ENCODE peak calls at places on chromosomes 16 and 17, in seven cellular contexts. A is AG10803, D is SK-N-SH, G is fibroblast of lung, U is kidney, F is adrenal gland, I is PC-9. E is an unnamed sample.

GRCh38 chr16:85239239-85239638 is 127.0 kb upstream of the CIBAR2 start:
- DNase-seq in F (no peak), G (no peak), I (no peak), U (no peak), A (no peak), D (no peak), E (no peak)

GRCh38 chr17:40410082-40410481 is 7.6 kb downstream of the TOP2A start:
- DNase-seq in D (no peak), G (no peak), I (no peak), F (no peak), U (no peak), A (no peak), E (no peak)

GRCh38 chr17:9971991-9972390 is 66.9 kb upstream of the RCVRN start:
- DNase-seq in U (no peak), G (peak), I (no peak), F (peak), A (peak), D (peak), E (peak)

GRCh38 chr17:13931111-13931526 is 138.2 kb upstream of the COX10 start:
- DNase-seq in A (peak), G (peak), D (no peak), I (no peak), U (no peak), F (peak), E (no peak)

GRCh38 chr17:26818736-26819135 is 475.2 kb upstream of the WSB1 start:
- DNase-seq in D (no peak), A (peak), F (no peak), G (peak), U (no peak), I (no peak), E (no peak)

GRCh38 chr16:67672739-67673662 is 6.4 kb downstream of the C16orf86 start:
- DNase-seq in F (peak), U (peak), A (peak), D (peak), I (peak), G (peak), E (peak)

GRCh38 chr17:78276098-78276497 is 44.7 kb downstream of the TMEM235 start:
- DNase-seq in A (no peak), U (no peak), I (no peak), F (no peak), D (no peak), G (no peak), E (no peak)

GRCh38 chr16:16009396-16009795 is 60.0 kb downstream of the ABCC1 start:
- DNase-seq in G (no peak), U (peak), D (no peak), F (no peak), A (no peak), I (no peak), E (no peak)

GRCh38 chr16:12546918-12547607 is 256.6 kb downstream of the CPPED1 start:
- DNase-seq in A (no peak), D (no peak), U (no peak), F (no peak), G (no peak), I (no peak), E (no peak)

GRCh38 chr16:85535352-85536072 is 77.6 kb upstream of the GSE1 start:
- DNase-seq in U (peak), A (no peak), D (no peak), G (no peak), F (no peak), I (no peak), E (no peak)

GRCh38 chr17:57861737-57862409 is 12.0 kb upstream of the MRPS23 start:
- DNase-seq in F (peak), G (peak), U (peak), I (no peak), D (peak), A (peak), E (peak)

GRCh38 chr17:7208754-7209460 is 10.7 kb downstream of the DLG4 start:
- DNase-seq in A (no peak), F (no peak), G (no peak), U (no peak), D (no peak), I (no peak), E (no peak)

GRCh38 chr17:7211512-7212277 is 7.9 kb downstream of the DLG4 start:
- DNase-seq in U (peak), I (no peak), G (no peak), D (peak), F (no peak), A (no peak), E (no peak)

GRCh38 chr17:7204828-7205461 is 14.7 kb downstream of the DLG4 start:
- DNase-seq in U (peak), G (peak), I (no peak), F (peak), D (peak), A (peak), E (peak)

GRCh38 chr17:7207120-7208001 is 12.3 kb downstream of the DLG4 start:
- DNase-seq in F (no peak), D (no peak), G (peak), A (no peak), U (no peak), I (no peak), E (peak)

DNA sequence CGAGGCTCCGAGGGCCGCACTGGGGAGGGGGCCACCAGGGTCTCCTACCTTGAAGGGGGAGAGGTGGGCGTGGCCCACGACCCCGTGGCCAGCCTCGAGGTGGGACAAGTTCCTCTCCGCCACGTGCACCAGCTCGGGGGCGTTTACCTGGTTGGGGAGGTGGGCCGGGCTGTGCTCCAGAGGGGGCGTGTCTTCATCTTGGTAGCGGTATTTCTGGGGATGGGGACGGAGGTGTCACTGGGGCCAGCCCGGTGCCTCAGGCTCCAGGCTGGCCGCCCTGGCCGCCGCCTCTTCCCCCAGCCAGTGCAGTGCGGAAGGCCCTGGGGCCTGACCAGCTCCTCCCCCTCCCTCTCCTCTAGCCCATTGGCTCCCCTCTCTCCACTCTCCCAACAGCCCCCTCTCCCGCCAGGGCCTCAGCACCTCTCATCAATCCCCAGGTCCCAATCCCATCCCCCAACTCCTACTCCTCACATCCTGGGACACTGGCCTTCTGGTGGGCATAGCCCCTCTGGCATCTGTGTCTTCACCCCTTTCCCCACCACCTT is 11.5 kb downstream of the DLG4 start:
- DNase-seq in A (no peak), U (no peak), G (no peak), F (no peak), D (no peak), I (no peak), E (no peak)
- H3K4me3 ChIP-seq in A (no peak), U (no peak), G (no peak), F (no peak), D (no peak), I (no peak), E (no peak)

GRCh38 chr17:54754560-54754959 is 146.1 kb upstream of the TOM1L1 start:
- DNase-seq in I (no peak), D (peak), G (no peak), U (no peak), F (no peak), A (no peak), E (no peak)
- TF ChIP-seq CTCF in I (peak), D (peak), G (no peak), U (no peak), F (peak), A (no peak), E (no peak)

DNA sequence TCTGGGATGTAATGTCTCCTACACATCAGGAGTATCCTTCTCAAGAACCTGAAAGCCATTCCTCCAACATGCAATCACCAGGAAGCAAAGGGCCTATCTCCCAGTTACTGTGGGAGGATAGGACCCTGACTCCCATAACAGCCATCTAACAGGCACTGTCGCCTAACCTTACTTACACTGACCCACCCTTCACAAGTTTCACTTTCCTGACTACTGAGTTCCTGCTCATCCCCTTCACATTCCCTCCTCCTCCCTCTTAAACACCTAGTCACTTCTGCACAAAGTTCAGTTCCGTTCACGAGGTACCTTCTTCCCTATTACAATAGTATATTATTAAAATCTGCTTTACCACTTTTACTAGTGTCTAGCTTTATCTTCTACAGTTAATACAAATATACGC is 1.3 kb downstream of the C17orf67 start:
- DNase-seq in G (no peak), U (no peak), I (no peak), D (no peak), A (no peak), F (no peak), E (no peak)
- H3K4me3 ChIP-seq in G (peak), U (peak), I (peak), D (peak), A (peak), F (peak), E (no peak)

DNA sequence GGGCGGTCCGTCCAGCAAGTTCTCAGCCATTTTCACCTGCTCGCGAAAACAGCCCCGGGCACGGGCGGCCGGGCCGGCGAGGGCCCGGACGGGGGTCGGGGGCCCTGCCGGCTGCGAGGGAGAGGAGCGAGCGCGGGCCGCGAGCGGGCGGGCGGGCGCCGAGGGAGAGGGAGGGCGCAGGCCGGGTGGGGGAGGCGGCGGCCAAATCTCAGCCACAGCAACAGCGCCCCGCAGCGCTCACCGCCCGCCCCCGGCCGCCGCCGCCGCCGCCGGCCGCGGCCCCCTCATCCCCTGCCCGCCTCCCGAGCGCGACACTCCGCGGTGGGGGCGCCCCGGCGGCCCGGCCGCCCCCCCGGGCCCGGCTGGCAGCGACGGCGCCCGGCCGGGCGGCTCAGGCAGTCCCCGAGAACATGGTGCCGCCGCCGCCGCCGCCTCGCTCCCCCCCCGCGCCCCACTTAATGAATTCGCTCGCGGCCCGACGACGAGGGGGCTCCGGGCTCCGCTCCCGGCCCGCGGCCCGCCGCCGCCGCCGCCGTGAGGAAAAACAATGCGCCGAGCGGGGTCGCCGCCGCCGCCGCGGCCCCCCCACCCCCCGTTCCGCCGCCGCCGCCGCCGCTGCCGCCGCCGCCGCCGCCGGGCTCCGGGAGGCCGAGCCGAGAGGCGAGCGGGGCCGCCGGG is 487 bp downstream of the CREBBP start:
- DNase-seq in I (no peak), F (peak), G (peak), D (peak), U (peak), A (peak), E (peak)
- TF ChIP-seq CTCF in I (no peak), F (peak), G (peak), D (no peak), U (peak), A (peak), E (no peak)

E was measured in ovary.